ENCODE peak calls at places on chromosome 3, in six cellular contexts. A is mesenchymal stem cell, J is neuronal stem cell, W is H1, H is trophoblast cell, Q is H9. F is an unnamed sample.
A peak's percentile ranks its signal among the peaks of the same experiment; 100 is the strongest.

GRCh38 chr3:12780776-12781175 is 15.7 kb upstream of the CAND2 start:
- DNase-seq in A (no peak), J (no peak), W (no peak), H (no peak), Q (no peak), F (peak; percentile 77)

GRCh38 chr3:46858456-46858855 is 4.8 kb downstream of the MYL3 start:
- DNase-seq in A (no peak), J (no peak), W (no peak), H (no peak), Q (no peak), F (no peak)

GRCh38 chr3:152960684-152961083 is 125.8 kb downstream of the P2RY1 start:
- DNase-seq in A (no peak), J (no peak), W (no peak), H (peak; percentile 42), Q (no peak), F (no peak)

GRCh38 chr3:188037965-188038581 is 115.9 kb upstream of the LPP start:
- DNase-seq in A (peak; percentile 27), J (no peak), W (no peak), H (peak; percentile 22), Q (no peak), F (peak; percentile 25)

GRCh38 chr3:177554900-177555759 is 357.8 kb upstream of the TBL1XR1 start:
- DNase-seq in A (peak; percentile 51), J (no peak), W (no peak), H (peak; percentile 36), Q (no peak), F (peak; percentile 64)

GRCh38 chr3:62525276-62525675 is 151.9 kb upstream of the FEZF2 start:
- DNase-seq in A (no peak), J (no peak), W (no peak), H (no peak), Q (no peak), F (peak; percentile 2)

GRCh38 chr3:107525101-107525953 is 2.6 kb downstream of the BBX start:
- DNase-seq in A (peak; percentile 46), J (peak; percentile 9), W (peak; percentile 61), H (peak; percentile 39), Q (peak; percentile 31), F (no peak)

GRCh38 chr3:61897848-61898247 is 336.5 kb downstream of the PTPRG start:
- DNase-seq in A (no peak), J (no peak), W (no peak), H (no peak), Q (no peak), F (no peak)

GRCh38 chr3:106089806-106090205 is 221.0 kb upstream of the CBLB start:
- DNase-seq in A (no peak), J (no peak), W (no peak), H (no peak), Q (no peak), F (no peak)

GRCh38 chr3:80338366-80338765 is 570.6 kb upstream of the ROBO1 start:
- DNase-seq in A (no peak), J (no peak), W (no peak), H (no peak), Q (no peak), F (no peak)

GRCh38 chr3:54211097-54211496 is 88.7 kb downstream of the CACNA2D3 start:
- DNase-seq in A (no peak), J (no peak), W (no peak), H (no peak), Q (no peak), F (no peak)

GRCh38 chr3:197787412-197787811 is 3.6 kb upstream of the LRCH3 start:
- DNase-seq in A (no peak), J (no peak), W (no peak), H (no peak), Q (no peak), F (peak; percentile 32)

GRCh38 chr3:42110631-42111030 is 19.5 kb downstream of the TRAK1 start:
- DNase-seq in A (no peak), J (no peak), W (no peak), H (no peak), Q (no peak), F (no peak)

GRCh38 chr3:15796771-15797599 is 794 bp downstream of the ANKRD28 start:
- DNase-seq in A (peak; percentile 86), J (peak; percentile 41), W (no peak), H (peak; percentile 35), Q (no peak), F (peak; percentile 77)

GRCh38 chr3:58299839-58300516 is 6.1 kb upstream of the RPP14 start:
- DNase-seq in A (peak; percentile 48), J (peak; percentile 35), W (peak; percentile 53), H (peak; percentile 70), Q (no peak), F (peak; percentile 73)

GRCh38 chr3:184785856-184786255 is 26.1 kb upstream of the VPS8 start:
- DNase-seq in A (no peak), J (no peak), W (no peak), H (no peak), Q (no peak), F (no peak)

GRCh38 chr3:195119461-195120198 is 151.3 kb downstream of the XXYLT1 start:
- DNase-seq in A (peak; percentile 95), J (peak; percentile 54), W (no peak), H (peak; percentile 94), Q (peak; percentile 81), F (peak; percentile 86)

DNA sequence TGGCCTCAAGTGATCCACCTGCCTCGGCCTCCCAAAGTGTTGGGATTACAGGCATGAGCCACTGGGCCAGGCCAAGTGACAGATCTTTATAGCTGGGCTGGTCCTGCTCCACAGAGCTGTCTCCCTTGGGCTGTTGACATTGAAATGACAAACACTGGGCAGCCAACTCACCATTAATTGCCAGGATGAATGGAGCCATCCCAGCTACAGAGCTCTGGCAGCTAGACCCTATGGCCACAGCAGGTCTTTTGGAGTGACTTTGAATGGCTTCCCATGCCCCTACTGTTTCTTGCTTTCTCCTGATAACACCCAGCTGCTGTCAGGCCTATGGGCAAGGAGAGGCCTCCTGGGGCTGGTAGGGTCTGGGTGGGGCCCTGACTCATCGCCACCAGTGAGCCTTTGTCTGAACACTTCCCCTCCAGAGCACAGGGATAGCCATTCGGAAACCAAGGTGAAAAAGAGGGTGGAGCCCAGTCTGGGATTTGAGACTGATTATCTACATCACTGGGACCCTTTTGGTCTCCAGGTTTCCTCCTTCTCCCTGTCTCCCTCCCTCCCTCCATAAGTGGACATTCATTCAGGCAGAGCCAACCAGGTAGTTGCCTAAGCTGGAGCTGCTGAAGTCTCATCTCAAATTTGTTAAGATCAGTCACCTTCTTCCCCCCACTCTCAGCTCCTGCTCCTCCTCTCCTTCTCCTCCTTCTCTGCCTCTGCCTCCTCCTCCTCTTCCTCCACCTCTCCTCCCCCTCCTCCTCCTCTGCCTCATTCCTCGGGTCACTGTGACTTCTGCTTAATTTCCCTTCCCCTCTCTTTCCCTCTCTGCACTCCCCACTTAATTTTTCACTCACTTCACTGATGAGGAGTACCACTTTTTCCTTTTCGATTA is 34.0 kb downstream of the BHLHE40 start:
- DNase-seq in A (peak; percentile 44), J (no peak), W (no peak), H (no peak), Q (peak; percentile 60), F (peak; percentile 47)
- H3K4me1 ChIP-seq in A (peaks cover 13% of the 10 kb centered on the region), J (peaks cover 3% of the 10 kb centered on the region), W (no peaks in the 10 kb centered on the region), H (peaks cover 24% of the 10 kb centered on the region), Q (no peaks in the 10 kb centered on the region), F (peaks cover 16% of the 10 kb centered on the region)

GRCh38 chr3:172257638-172258400 is 190.4 kb downstream of the GHSR start:
- DNase-seq in A (peak; percentile 51), J (no peak), W (no peak), H (peak; percentile 98), Q (no peak), F (peak; percentile 71)

GRCh38 chr3:172253200-172253599 is 195.1 kb downstream of the GHSR start:
- DNase-seq in A (no peak), J (no peak), W (no peak), H (no peak), Q (no peak), F (no peak)

GRCh38 chr3:172258616-172259015 is 189.6 kb downstream of the GHSR start:
- DNase-seq in A (no peak), J (no peak), W (no peak), H (peak; percentile 65), Q (no peak), F (peak; percentile 34)

GRCh38 chr3:172254542-172254941 is 193.7 kb downstream of the GHSR start:
- DNase-seq in A (no peak), J (no peak), W (no peak), H (no peak), Q (no peak), F (no peak)

GRCh38 chr3:172256101-172256687 is 192.1 kb downstream of the GHSR start:
- DNase-seq in A (peak; percentile 67), J (no peak), W (no peak), H (peak; percentile 76), Q (no peak), F (peak; percentile 54)
- H3K14ac ChIP-seq in A (no peak overlapping the region), J (no peak overlapping the region), W (no peak overlapping the region), H (no peak overlapping the region), Q (no peak overlapping the region), F (peak overlapping the region; percentile 53)

GRCh38 chr3:150220041-150220440 is 188.1 kb upstream of the TSC22D2 start:
- DNase-seq in A (no peak), J (no peak), W (no peak), H (no peak), Q (no peak), F (no peak)
- H3K4me1 ChIP-seq in A (peaks cover 12% of the 10 kb centered on the region), J (peaks cover 18% of the 10 kb centered on the region), W (peaks cover 12% of the 10 kb centered on the region), H (peaks cover 13% of the 10 kb centered on the region), Q (peaks cover 6% of the 10 kb centered on the region), F (peaks cover 8% of the 10 kb centered on the region)

DNA sequence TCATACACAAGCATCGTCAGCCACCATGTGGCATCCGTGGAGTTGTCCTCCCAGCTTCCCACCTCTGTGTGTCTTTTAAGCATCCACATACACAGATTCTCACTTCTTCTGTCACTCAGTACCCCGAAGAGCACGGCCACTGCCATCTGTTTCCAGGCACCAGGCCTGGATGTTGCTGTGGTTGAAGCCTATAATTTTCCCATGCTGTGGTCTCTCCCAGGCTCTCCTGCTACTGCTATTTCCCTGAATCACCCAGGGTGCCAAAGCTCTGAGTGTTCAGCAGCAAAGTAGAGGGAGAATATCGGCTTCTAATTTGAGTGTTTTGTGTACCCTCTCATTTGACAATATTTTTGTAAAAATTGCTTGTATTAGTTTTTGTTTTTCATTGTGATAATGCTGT is 265.7 kb downstream of the DIPK2A start:
- DNase-seq in A (no peak), J (no peak), W (no peak), H (no peak), Q (no peak), F (no peak)
- H3K14ac ChIP-seq in A (no peak overlapping the region), J (no peak overlapping the region), W (no peak overlapping the region), H (no peak overlapping the region), Q (no peak overlapping the region), F (no peak overlapping the region)